ENCODE peak calls at places on chromosome 6, in nine cellular contexts. One of them, this sample, is unnamed.

GRCh38 chr6:147625946-147626345 is 117.5 kb downstream of the SAMD5 start:
- DNase-seq in coronary artery: no peak
- DNase-seq in WERI-Rb-1: no peak
- DNase-seq in Calu3: no peak
- DNase-seq in CD8-positive, alpha-beta T cell: no peak
- DNase-seq in fibroblast of pulmonary artery: no peak
- DNase-seq in glutamatergic neuron: no peak
- DNase-seq in CD4-positive, alpha-beta T cell: no peak
- DNase-seq in endothelial cell: no peak
- DNase-seq in this sample: no peak

GRCh38 chr6:127749095-127749494 is 151.8 kb downstream of the THEMIS start:
- DNase-seq in glutamatergic neuron: no peak
- DNase-seq in CD4-positive, alpha-beta T cell: no peak
- DNase-seq in WERI-Rb-1: no peak
- DNase-seq in endothelial cell: no peak
- DNase-seq in coronary artery: no peak
- DNase-seq in CD8-positive, alpha-beta T cell: no peak
- DNase-seq in Calu3: no peak
- DNase-seq in fibroblast of pulmonary artery: no peak
- DNase-seq in this sample: no peak

GRCh38 chr6:38552136-38552535 is 87.6 kb downstream of the BTBD9 start:
- DNase-seq in Calu3: no peak
- DNase-seq in coronary artery: no peak
- DNase-seq in CD4-positive, alpha-beta T cell: no peak
- DNase-seq in CD8-positive, alpha-beta T cell: no peak
- DNase-seq in endothelial cell: no peak
- DNase-seq in WERI-Rb-1: no peak
- DNase-seq in glutamatergic neuron: no peak
- DNase-seq in fibroblast of pulmonary artery: no peak
- DNase-seq in this sample: no peak

GRCh38 chr6:143743256-143744166 is 65.7 kb downstream of the PHACTR2 start:
- DNase-seq in coronary artery: no peak
- DNase-seq in Calu3: no peak
- DNase-seq in CD8-positive, alpha-beta T cell: no peak
- DNase-seq in fibroblast of pulmonary artery: peak
- DNase-seq in endothelial cell: no peak
- DNase-seq in WERI-Rb-1: no peak
- DNase-seq in glutamatergic neuron: no peak
- DNase-seq in CD4-positive, alpha-beta T cell: no peak
- DNase-seq in this sample: no peak

GRCh38 chr6:39118921-39119320 is 3.9 kb upstream of the SAYSD1 start:
- DNase-seq in CD4-positive, alpha-beta T cell: no peak
- DNase-seq in endothelial cell: no peak
- DNase-seq in fibroblast of pulmonary artery: no peak
- DNase-seq in WERI-Rb-1: no peak
- DNase-seq in glutamatergic neuron: no peak
- DNase-seq in CD8-positive, alpha-beta T cell: no peak
- DNase-seq in Calu3: no peak
- DNase-seq in coronary artery: no peak
- DNase-seq in this sample: no peak

GRCh38 chr6:167858086-167858591 is 31.4 kb downstream of the AFDN start:
- DNase-seq in endothelial cell: no peak
- DNase-seq in Calu3: no peak
- DNase-seq in coronary artery: no peak
- DNase-seq in glutamatergic neuron: no peak
- DNase-seq in CD4-positive, alpha-beta T cell: no peak
- DNase-seq in WERI-Rb-1: no peak
- DNase-seq in CD8-positive, alpha-beta T cell: no peak
- DNase-seq in fibroblast of pulmonary artery: peak
- DNase-seq in this sample: no peak

GRCh38 chr6:147772724-147773123 is 264.2 kb downstream of the SAMD5 start:
- DNase-seq in CD8-positive, alpha-beta T cell: no peak
- DNase-seq in WERI-Rb-1: no peak
- DNase-seq in fibroblast of pulmonary artery: no peak
- DNase-seq in glutamatergic neuron: no peak
- DNase-seq in endothelial cell: no peak
- DNase-seq in Calu3: no peak
- DNase-seq in coronary artery: no peak
- DNase-seq in CD4-positive, alpha-beta T cell: no peak
- DNase-seq in this sample: no peak

GRCh38 chr6:32086661-32087573 is 22.2 kb downstream of the TNXB start:
- DNase-seq in endothelial cell: no peak
- DNase-seq in CD4-positive, alpha-beta T cell: no peak
- DNase-seq in glutamatergic neuron: no peak
- DNase-seq in fibroblast of pulmonary artery: peak
- DNase-seq in WERI-Rb-1: no peak
- DNase-seq in Calu3: peak
- DNase-seq in CD8-positive, alpha-beta T cell: no peak
- DNase-seq in coronary artery: no peak
- DNase-seq in this sample: no peak

GRCh38 chr6:3421763-3422456 is 34.9 kb downstream of the SLC22A23 start:
- DNase-seq in CD8-positive, alpha-beta T cell: no peak
- DNase-seq in endothelial cell: no peak
- DNase-seq in glutamatergic neuron: no peak
- DNase-seq in fibroblast of pulmonary artery: peak
- DNase-seq in CD4-positive, alpha-beta T cell: no peak
- DNase-seq in coronary artery: no peak
- DNase-seq in Calu3: no peak
- DNase-seq in WERI-Rb-1: no peak
- DNase-seq in this sample: no peak

GRCh38 chr6:53439556-53439955 is 90.8 kb upstream of the ELOVL5 start:
- DNase-seq in endothelial cell: no peak
- DNase-seq in fibroblast of pulmonary artery: peak
- DNase-seq in CD4-positive, alpha-beta T cell: no peak
- DNase-seq in glutamatergic neuron: no peak
- DNase-seq in CD8-positive, alpha-beta T cell: no peak
- DNase-seq in Calu3: no peak
- DNase-seq in coronary artery: no peak
- DNase-seq in WERI-Rb-1: no peak
- DNase-seq in this sample: no peak

GRCh38 chr6:37636112-37636511 is 61.6 kb downstream of the MDGA1 start:
- DNase-seq in Calu3: no peak
- DNase-seq in coronary artery: no peak
- DNase-seq in fibroblast of pulmonary artery: no peak
- DNase-seq in WERI-Rb-1: no peak
- DNase-seq in endothelial cell: no peak
- DNase-seq in CD8-positive, alpha-beta T cell: no peak
- DNase-seq in glutamatergic neuron: no peak
- DNase-seq in CD4-positive, alpha-beta T cell: no peak
- DNase-seq in this sample: no peak

GRCh38 chr6:122800906-122801305 is 11.8 kb downstream of the SMPDL3A start:
- DNase-seq in WERI-Rb-1: no peak
- DNase-seq in fibroblast of pulmonary artery: no peak
- DNase-seq in endothelial cell: no peak
- DNase-seq in glutamatergic neuron: no peak
- DNase-seq in CD8-positive, alpha-beta T cell: no peak
- DNase-seq in Calu3: no peak
- DNase-seq in coronary artery: no peak
- DNase-seq in CD4-positive, alpha-beta T cell: no peak
- DNase-seq in this sample: no peak

GRCh38 chr6:74431873-74432272 is 735.9 kb downstream of the CD109 start:
- DNase-seq in CD4-positive, alpha-beta T cell: no peak
- DNase-seq in Calu3: no peak
- DNase-seq in glutamatergic neuron: no peak
- DNase-seq in WERI-Rb-1: no peak
- DNase-seq in CD8-positive, alpha-beta T cell: no peak
- DNase-seq in fibroblast of pulmonary artery: no peak
- DNase-seq in endothelial cell: no peak
- DNase-seq in coronary artery: no peak
- DNase-seq in this sample: no peak

GRCh38 chr6:143451531-143451930 is 926 bp downstream of the PEX3 start:
- DNase-seq in coronary artery: no peak
- DNase-seq in Calu3: no peak
- DNase-seq in CD8-positive, alpha-beta T cell: no peak
- DNase-seq in CD4-positive, alpha-beta T cell: no peak
- DNase-seq in endothelial cell: no peak
- DNase-seq in WERI-Rb-1: no peak
- DNase-seq in fibroblast of pulmonary artery: no peak
- DNase-seq in glutamatergic neuron: no peak
- DNase-seq in this sample: no peak

GRCh38 chr6:33620158-33620583 is 951 bp upstream of the ITPR3 start:
- DNase-seq in WERI-Rb-1: peak
- DNase-seq in endothelial cell: peak
- DNase-seq in CD4-positive, alpha-beta T cell: no peak
- DNase-seq in fibroblast of pulmonary artery: no peak
- DNase-seq in Calu3: peak
- DNase-seq in CD8-positive, alpha-beta T cell: no peak
- DNase-seq in coronary artery: no peak
- DNase-seq in glutamatergic neuron: no peak
- DNase-seq in this sample: no peak

GRCh38 chr6:111759836-111760785 is 113.1 kb downstream of the FYN start:
- DNase-seq in coronary artery: no peak
- DNase-seq in glutamatergic neuron: no peak
- DNase-seq in fibroblast of pulmonary artery: peak
- DNase-seq in Calu3: no peak
- DNase-seq in CD8-positive, alpha-beta T cell: no peak
- DNase-seq in endothelial cell: no peak
- DNase-seq in WERI-Rb-1: no peak
- DNase-seq in CD4-positive, alpha-beta T cell: peak
- DNase-seq in this sample: no peak

DNA sequence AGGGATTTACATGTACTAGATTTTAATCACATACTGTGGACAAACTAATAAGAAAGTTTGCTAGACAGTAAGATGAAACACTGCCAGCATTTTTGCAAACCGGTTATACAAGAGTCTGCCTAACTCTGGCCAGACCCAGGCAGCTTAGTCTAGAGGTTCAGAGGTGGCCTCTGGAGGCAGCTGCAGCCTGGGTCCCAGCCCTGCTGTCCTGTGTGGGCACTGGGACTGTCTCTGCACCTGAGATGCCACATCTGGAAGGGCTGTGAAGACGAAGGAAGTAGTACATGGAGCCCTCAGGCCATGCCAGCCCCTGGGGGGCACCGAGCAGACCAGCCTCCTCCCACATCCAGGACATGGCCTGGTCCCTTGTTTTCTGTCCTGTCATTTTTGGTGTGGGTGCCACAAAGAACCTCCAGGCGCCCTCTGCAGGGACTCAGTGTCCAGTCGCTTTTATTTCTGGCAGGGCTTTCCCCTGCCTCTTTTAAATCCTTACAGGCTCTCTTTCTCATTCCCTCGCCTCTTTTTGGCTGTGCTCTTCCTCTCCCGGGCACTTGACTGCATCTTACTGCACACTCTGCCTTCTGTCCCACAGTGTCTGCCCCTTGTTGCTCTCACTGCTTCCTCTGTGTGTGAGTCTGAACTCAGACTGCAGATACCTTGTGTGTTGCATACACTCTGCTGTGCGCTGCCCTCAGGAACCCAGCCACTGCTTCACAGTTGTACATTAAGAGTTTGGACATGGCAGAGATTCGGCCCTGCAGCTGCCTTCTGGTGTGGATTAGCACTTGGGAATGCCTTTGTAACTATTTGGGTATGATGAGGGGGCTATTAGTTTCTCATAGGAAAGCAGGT is 216.7 kb downstream of the ZDHHC14 start:
- DNase-seq in glutamatergic neuron: peak
- DNase-seq in coronary artery: no peak
- DNase-seq in fibroblast of pulmonary artery: peak
- DNase-seq in CD8-positive, alpha-beta T cell: no peak
- DNase-seq in endothelial cell: peak
- DNase-seq in CD4-positive, alpha-beta T cell: no peak
- DNase-seq in WERI-Rb-1: peak
- DNase-seq in Calu3: peak
- DNase-seq in this sample: no peak
- TF ChIP-seq CTCF in glutamatergic neuron: peak
- TF ChIP-seq CTCF in coronary artery: peak
- TF ChIP-seq CTCF in fibroblast of pulmonary artery: peak
- TF ChIP-seq CTCF in CD8-positive, alpha-beta T cell: no peak
- TF ChIP-seq CTCF in endothelial cell: peak
- TF ChIP-seq CTCF in CD4-positive, alpha-beta T cell: no peak
- TF ChIP-seq CTCF in WERI-Rb-1: peak
- TF ChIP-seq CTCF in Calu3: peak
- TF ChIP-seq CTCF in this sample: no peak

DNA sequence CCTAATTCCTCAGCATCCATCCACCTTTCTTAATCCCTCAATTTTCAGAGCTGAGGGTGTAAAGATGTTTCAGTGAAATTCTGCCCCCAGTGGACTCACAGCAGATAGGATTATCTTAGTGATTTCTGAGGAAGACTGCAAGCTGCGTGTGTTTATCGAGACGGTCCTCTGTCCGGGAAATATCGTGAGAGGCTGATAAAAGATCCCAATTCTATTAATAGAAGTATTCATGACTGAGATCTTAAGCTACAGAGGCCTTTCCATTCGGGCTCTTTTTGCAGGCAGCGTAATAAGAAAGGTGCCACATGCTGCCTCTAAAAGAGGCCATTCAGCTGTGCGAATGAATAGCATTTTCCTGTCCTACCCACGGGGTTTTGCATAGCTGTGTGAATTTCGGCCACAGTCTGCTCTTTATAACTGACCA is 209.0 kb downstream of the ARHGAP18 start:
- DNase-seq in Calu3: no peak
- DNase-seq in fibroblast of pulmonary artery: peak
- DNase-seq in coronary artery: no peak
- DNase-seq in glutamatergic neuron: no peak
- DNase-seq in CD4-positive, alpha-beta T cell: no peak
- DNase-seq in WERI-Rb-1: peak
- DNase-seq in endothelial cell: no peak
- DNase-seq in CD8-positive, alpha-beta T cell: no peak
- DNase-seq in this sample: no peak
- TF ChIP-seq CTCF in Calu3: peak
- TF ChIP-seq CTCF in fibroblast of pulmonary artery: peak
- TF ChIP-seq CTCF in coronary artery: no peak
- TF ChIP-seq CTCF in glutamatergic neuron: peak
- TF ChIP-seq CTCF in CD4-positive, alpha-beta T cell: peak
- TF ChIP-seq CTCF in WERI-Rb-1: peak
- TF ChIP-seq CTCF in endothelial cell: peak
- TF ChIP-seq CTCF in CD8-positive, alpha-beta T cell: no peak
- TF ChIP-seq CTCF in this sample: no peak

GRCh38 chr6:133165235-133165634 is 75.9 kb upstream of the EYA4 start:
- DNase-seq in glutamatergic neuron: no peak
- DNase-seq in WERI-Rb-1: no peak
- DNase-seq in coronary artery: no peak
- DNase-seq in CD4-positive, alpha-beta T cell: no peak
- DNase-seq in endothelial cell: no peak
- DNase-seq in CD8-positive, alpha-beta T cell: no peak
- DNase-seq in fibroblast of pulmonary artery: no peak
- DNase-seq in Calu3: no peak
- DNase-seq in this sample: no peak
- TF ChIP-seq CTCF in glutamatergic neuron: no peak
- TF ChIP-seq CTCF in WERI-Rb-1: no peak
- TF ChIP-seq CTCF in coronary artery: no peak
- TF ChIP-seq CTCF in CD4-positive, alpha-beta T cell: no peak
- TF ChIP-seq CTCF in endothelial cell: no peak
- TF ChIP-seq CTCF in CD8-positive, alpha-beta T cell: no peak
- TF ChIP-seq CTCF in fibroblast of pulmonary artery: no peak
- TF ChIP-seq CTCF in Calu3: no peak
- TF ChIP-seq CTCF in this sample: no peak

GRCh38 chr6:149925974-149926777 is 3.3 kb upstream of the RAET1G start:
- DNase-seq in fibroblast of pulmonary artery: peak
- DNase-seq in endothelial cell: peak
- DNase-seq in glutamatergic neuron: peak
- DNase-seq in WERI-Rb-1: peak
- DNase-seq in CD4-positive, alpha-beta T cell: peak
- DNase-seq in coronary artery: peak
- DNase-seq in CD8-positive, alpha-beta T cell: peak
- DNase-seq in Calu3: peak
- DNase-seq in this sample: peak
- TF ChIP-seq CTCF in fibroblast of pulmonary artery: peak
- TF ChIP-seq CTCF in endothelial cell: peak
- TF ChIP-seq CTCF in glutamatergic neuron: peak
- TF ChIP-seq CTCF in WERI-Rb-1: peak
- TF ChIP-seq CTCF in CD4-positive, alpha-beta T cell: peak
- TF ChIP-seq CTCF in coronary artery: peak
- TF ChIP-seq CTCF in CD8-positive, alpha-beta T cell: peak
- TF ChIP-seq CTCF in Calu3: peak
- TF ChIP-seq CTCF in this sample: peak

GRCh38 chr6:166512567-166512966 is 73.9 kb downstream of the RAMACL start:
- DNase-seq in CD4-positive, alpha-beta T cell: peak
- DNase-seq in fibroblast of pulmonary artery: no peak
- DNase-seq in glutamatergic neuron: no peak
- DNase-seq in endothelial cell: no peak
- DNase-seq in CD8-positive, alpha-beta T cell: peak
- DNase-seq in coronary artery: no peak
- DNase-seq in WERI-Rb-1: peak
- DNase-seq in Calu3: peak
- DNase-seq in this sample: no peak
- TF ChIP-seq CTCF in CD4-positive, alpha-beta T cell: no peak
- TF ChIP-seq CTCF in fibroblast of pulmonary artery: no peak
- TF ChIP-seq CTCF in glutamatergic neuron: no peak
- TF ChIP-seq CTCF in endothelial cell: no peak
- TF ChIP-seq CTCF in CD8-positive, alpha-beta T cell: no peak
- TF ChIP-seq CTCF in coronary artery: no peak
- TF ChIP-seq CTCF in WERI-Rb-1: peak
- TF ChIP-seq CTCF in Calu3: no peak
- TF ChIP-seq CTCF in this sample: no peak

This sample was measured in omental fat pad.